ENCODE peak calls at places on chromosomes 5 and 9, in five cellular contexts. One of them, this sample, is unnamed.

GRCh38 chr5:170451764-170452365 is 52.0 kb upstream of the KCNIP1 start:
- DNase-seq in suprapubic skin: no peak
- DNase-seq in stomach: no peak
- DNase-seq in GM12891: no peak
- DNase-seq in GM12878: no peak
- DNase-seq in this sample: peak

GRCh38 chr5:34008721-34009120 is 871 bp upstream of the AMACR start:
- DNase-seq in suprapubic skin: no peak
- DNase-seq in stomach: no peak
- DNase-seq in GM12891: no peak
- DNase-seq in GM12878: no peak
- DNase-seq in this sample: no peak

GRCh38 chr5:57524661-57525060 is 42.0 kb upstream of the ACTBL2 start:
- DNase-seq in suprapubic skin: no peak
- DNase-seq in stomach: no peak
- DNase-seq in GM12891: no peak
- DNase-seq in GM12878: no peak
- DNase-seq in this sample: no peak

GRCh38 chr5:120463991-120464626 is at the start of gene PRR16:
- DNase-seq in suprapubic skin: peak
- DNase-seq in stomach: peak
- DNase-seq in GM12891: peak
- DNase-seq in GM12878: no peak
- DNase-seq in this sample: no peak

GRCh38 chr9:136662326-136662655 is 425 bp upstream of the EGFL7 start:
- DNase-seq in suprapubic skin: no peak
- DNase-seq in stomach: no peak
- DNase-seq in GM12891: no peak
- DNase-seq in GM12878: no peak
- DNase-seq in this sample: no peak

GRCh38 chr9:132404228-132404881 is 2.3 kb downstream of the TTF1 start:
- DNase-seq in suprapubic skin: no peak
- DNase-seq in stomach: no peak
- DNase-seq in GM12891: no peak
- DNase-seq in GM12878: no peak
- DNase-seq in this sample: no peak

GRCh38 chr9:129835860-129836223 is 584 bp downstream of the USP20 start:
- DNase-seq in suprapubic skin: no peak
- DNase-seq in stomach: no peak
- DNase-seq in GM12891: no peak
- DNase-seq in GM12878: no peak
- DNase-seq in this sample: no peak

GRCh38 chr9:121742923-121743322 is 91.5 kb downstream of the DAB2IP start:
- DNase-seq in suprapubic skin: no peak
- DNase-seq in stomach: no peak
- DNase-seq in GM12891: no peak
- DNase-seq in GM12878: no peak
- DNase-seq in this sample: no peak

GRCh38 chr5:124156408-124157027 is 589.9 kb downstream of the ZNF608 start:
- DNase-seq in suprapubic skin: no peak
- DNase-seq in stomach: no peak
- DNase-seq in GM12891: no peak
- DNase-seq in GM12878: no peak
- DNase-seq in this sample: no peak

GRCh38 chr5:150122158-150122510 is 33.5 kb downstream of the PDGFRB start:
- DNase-seq in suprapubic skin: no peak
- DNase-seq in stomach: peak
- DNase-seq in GM12891: peak
- DNase-seq in GM12878: no peak
- DNase-seq in this sample: no peak

GRCh38 chr9:36845844-36846243 is 188.2 kb downstream of the PAX5 start:
- DNase-seq in suprapubic skin: no peak
- DNase-seq in stomach: no peak
- DNase-seq in GM12891: no peak
- DNase-seq in GM12878: no peak
- DNase-seq in this sample: no peak

GRCh38 chr5:172791726-172792445 is 20.9 kb upstream of the DUSP1 start:
- DNase-seq in suprapubic skin: peak
- DNase-seq in stomach: no peak
- DNase-seq in GM12891: no peak
- DNase-seq in GM12878: no peak
- DNase-seq in this sample: no peak

GRCh38 chr5:78787763-78788162 is 139.2 kb upstream of the LHFPL2 start:
- DNase-seq in suprapubic skin: no peak
- DNase-seq in stomach: no peak
- DNase-seq in GM12891: no peak
- DNase-seq in GM12878: no peak
- DNase-seq in this sample: no peak

GRCh38 chr5:91381134-91381773 is 1.9 kb downstream of the ARRDC3 start:
- DNase-seq in suprapubic skin: no peak
- DNase-seq in stomach: no peak
- DNase-seq in GM12891: no peak
- DNase-seq in GM12878: no peak
- DNase-seq in this sample: no peak
- TF ChIP-seq POLR2AphosphoS5 in suprapubic skin: no peak
- TF ChIP-seq POLR2AphosphoS5 in stomach: no peak
- TF ChIP-seq POLR2AphosphoS5 in GM12891: no peak
- TF ChIP-seq POLR2AphosphoS5 in GM12878: peak
- TF ChIP-seq POLR2AphosphoS5 in this sample: no peak

DNA sequence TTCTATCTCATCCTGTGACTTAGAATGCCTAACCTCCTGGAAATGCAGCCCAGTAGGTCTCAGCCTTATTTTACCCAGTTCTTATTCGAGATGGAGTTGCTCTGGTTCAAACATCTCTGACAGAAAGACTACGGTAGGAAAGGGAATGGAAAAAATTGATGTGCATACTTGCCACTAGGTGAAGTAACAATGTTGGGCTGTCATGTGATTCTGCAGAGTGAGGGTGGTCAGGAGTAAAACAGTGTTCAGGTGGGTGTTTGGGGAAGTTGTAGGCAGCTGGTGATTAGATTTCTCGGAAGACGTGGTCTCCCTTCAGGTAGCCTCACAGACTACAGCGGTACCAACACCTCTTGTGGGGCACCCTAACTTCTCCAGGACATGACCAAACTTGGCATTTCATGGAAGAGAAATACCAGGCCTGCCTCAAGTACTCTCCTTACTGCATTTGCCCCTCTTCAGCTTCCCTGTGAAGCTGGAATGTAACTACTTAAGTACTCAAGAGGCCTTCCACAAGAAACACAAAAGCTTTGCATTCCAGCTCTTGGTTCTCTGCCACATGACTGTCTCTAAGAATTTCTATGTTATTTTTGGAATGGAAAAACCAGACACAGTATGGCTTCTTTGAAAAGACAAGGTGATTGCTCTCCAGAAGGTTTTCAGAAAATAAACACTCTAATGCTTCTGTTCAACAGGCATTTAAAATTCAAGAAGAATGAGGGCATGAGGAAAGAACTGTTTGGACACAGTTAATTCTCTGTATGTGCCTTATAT is 17.4 kb upstream of the ENTREP1 start:
- DNase-seq in suprapubic skin: no peak
- DNase-seq in stomach: no peak
- DNase-seq in GM12891: no peak
- DNase-seq in GM12878: no peak
- DNase-seq in this sample: no peak
- TF ChIP-seq POLR2AphosphoS5 in suprapubic skin: no peak
- TF ChIP-seq POLR2AphosphoS5 in stomach: no peak
- TF ChIP-seq POLR2AphosphoS5 in GM12891: no peak
- TF ChIP-seq POLR2AphosphoS5 in GM12878: no peak
- TF ChIP-seq POLR2AphosphoS5 in this sample: no peak

GRCh38 chr9:124349675-124350484 is 65.4 kb downstream of the PSMB7 start:
- DNase-seq in suprapubic skin: peak
- DNase-seq in stomach: no peak
- DNase-seq in GM12891: no peak
- DNase-seq in GM12878: no peak
- DNase-seq in this sample: no peak
- TF ChIP-seq POLR2AphosphoS5 in suprapubic skin: no peak
- TF ChIP-seq POLR2AphosphoS5 in stomach: no peak
- TF ChIP-seq POLR2AphosphoS5 in GM12891: peak
- TF ChIP-seq POLR2AphosphoS5 in GM12878: no peak
- TF ChIP-seq POLR2AphosphoS5 in this sample: no peak

DNA sequence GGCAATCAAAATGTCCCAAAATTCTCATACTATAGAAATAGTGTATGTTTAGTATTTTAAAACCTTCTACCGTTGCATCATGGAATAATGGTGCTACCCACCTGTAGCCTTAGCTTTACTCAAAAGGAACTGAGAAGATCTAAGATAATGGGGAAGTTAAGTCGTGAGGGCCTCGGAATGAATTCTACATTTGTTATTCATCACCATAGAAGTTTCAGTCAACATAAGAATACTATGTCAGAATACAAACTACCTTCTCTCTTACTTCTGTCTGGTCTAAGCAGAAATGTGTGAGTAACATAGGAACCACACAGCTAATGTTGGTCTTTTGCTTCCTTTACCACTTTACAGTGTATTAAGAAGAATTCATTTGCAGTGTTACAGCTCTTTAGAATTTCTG is 43.2 kb downstream of the RFK start:
- DNase-seq in suprapubic skin: no peak
- DNase-seq in stomach: no peak
- DNase-seq in GM12891: no peak
- DNase-seq in GM12878: no peak
- DNase-seq in this sample: no peak
- TF ChIP-seq POLR2AphosphoS5 in suprapubic skin: no peak
- TF ChIP-seq POLR2AphosphoS5 in stomach: no peak
- TF ChIP-seq POLR2AphosphoS5 in GM12891: no peak
- TF ChIP-seq POLR2AphosphoS5 in GM12878: no peak
- TF ChIP-seq POLR2AphosphoS5 in this sample: no peak

DNA sequence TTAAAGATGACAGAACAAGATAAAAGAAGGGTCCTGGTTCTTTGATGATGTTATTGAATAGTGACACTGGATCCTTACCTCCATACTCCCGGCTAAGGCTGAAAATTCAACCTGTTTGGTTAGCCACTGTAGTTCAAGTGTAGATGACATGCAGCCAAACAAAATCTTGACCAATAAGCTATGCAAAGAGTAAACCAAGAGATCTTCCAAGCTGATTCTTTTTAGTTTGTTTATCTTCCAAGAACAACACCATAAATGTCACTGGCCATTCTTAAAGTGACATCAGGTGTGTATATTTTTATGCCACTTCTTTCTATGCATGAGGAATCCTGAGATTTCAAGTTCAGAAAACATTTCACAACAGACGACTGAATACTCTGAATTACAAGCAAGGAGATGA is 141.5 kb upstream of the FST start:
- DNase-seq in suprapubic skin: no peak
- DNase-seq in stomach: no peak
- DNase-seq in GM12891: no peak
- DNase-seq in GM12878: no peak
- DNase-seq in this sample: no peak
- TF ChIP-seq POLR2AphosphoS5 in suprapubic skin: no peak
- TF ChIP-seq POLR2AphosphoS5 in stomach: no peak
- TF ChIP-seq POLR2AphosphoS5 in GM12891: no peak
- TF ChIP-seq POLR2AphosphoS5 in GM12878: no peak
- TF ChIP-seq POLR2AphosphoS5 in this sample: no peak

GRCh38 chr5:17189381-17190036 is 27.9 kb upstream of the BASP1 start:
- DNase-seq in suprapubic skin: peak
- DNase-seq in stomach: peak
- DNase-seq in GM12891: no peak
- DNase-seq in GM12878: peak
- DNase-seq in this sample: no peak
- TF ChIP-seq POLR2AphosphoS5 in suprapubic skin: no peak
- TF ChIP-seq POLR2AphosphoS5 in stomach: no peak
- TF ChIP-seq POLR2AphosphoS5 in GM12891: no peak
- TF ChIP-seq POLR2AphosphoS5 in GM12878: no peak
- TF ChIP-seq POLR2AphosphoS5 in this sample: no peak

DNA sequence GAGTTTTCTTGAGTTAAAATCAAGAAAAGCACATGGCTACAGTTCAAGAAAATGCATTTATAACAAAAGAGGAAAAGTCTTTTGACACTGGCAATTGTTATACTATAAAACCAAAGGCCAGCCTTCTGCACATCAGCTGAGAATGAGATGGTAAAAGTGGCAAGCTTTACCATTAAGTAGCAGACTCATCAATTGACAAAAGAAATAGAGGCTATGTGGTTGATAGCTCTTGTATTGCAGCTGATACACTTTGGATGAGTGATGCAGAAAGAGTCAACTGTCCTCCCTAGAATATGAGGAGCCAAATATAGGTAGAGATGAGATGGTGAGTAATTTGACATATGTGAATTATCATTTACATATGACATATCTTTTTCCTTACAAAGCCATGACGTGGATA is 1100.9 kb upstream of the CDH6 start:
- DNase-seq in suprapubic skin: no peak
- DNase-seq in stomach: no peak
- DNase-seq in GM12891: no peak
- DNase-seq in GM12878: no peak
- DNase-seq in this sample: no peak
- TF ChIP-seq POLR2AphosphoS5 in suprapubic skin: no peak
- TF ChIP-seq POLR2AphosphoS5 in stomach: no peak
- TF ChIP-seq POLR2AphosphoS5 in GM12891: no peak
- TF ChIP-seq POLR2AphosphoS5 in GM12878: no peak
- TF ChIP-seq POLR2AphosphoS5 in this sample: no peak

GRCh38 chr5:176541338-176542134 is 4.3 kb upstream of the RNF44 start:
- DNase-seq in suprapubic skin: no peak
- DNase-seq in stomach: peak
- DNase-seq in GM12891: no peak
- DNase-seq in GM12878: no peak
- DNase-seq in this sample: no peak
- TF ChIP-seq POLR2AphosphoS5 in suprapubic skin: no peak
- TF ChIP-seq POLR2AphosphoS5 in stomach: no peak
- TF ChIP-seq POLR2AphosphoS5 in GM12891: no peak
- TF ChIP-seq POLR2AphosphoS5 in GM12878: no peak
- TF ChIP-seq POLR2AphosphoS5 in this sample: peak

DNA sequence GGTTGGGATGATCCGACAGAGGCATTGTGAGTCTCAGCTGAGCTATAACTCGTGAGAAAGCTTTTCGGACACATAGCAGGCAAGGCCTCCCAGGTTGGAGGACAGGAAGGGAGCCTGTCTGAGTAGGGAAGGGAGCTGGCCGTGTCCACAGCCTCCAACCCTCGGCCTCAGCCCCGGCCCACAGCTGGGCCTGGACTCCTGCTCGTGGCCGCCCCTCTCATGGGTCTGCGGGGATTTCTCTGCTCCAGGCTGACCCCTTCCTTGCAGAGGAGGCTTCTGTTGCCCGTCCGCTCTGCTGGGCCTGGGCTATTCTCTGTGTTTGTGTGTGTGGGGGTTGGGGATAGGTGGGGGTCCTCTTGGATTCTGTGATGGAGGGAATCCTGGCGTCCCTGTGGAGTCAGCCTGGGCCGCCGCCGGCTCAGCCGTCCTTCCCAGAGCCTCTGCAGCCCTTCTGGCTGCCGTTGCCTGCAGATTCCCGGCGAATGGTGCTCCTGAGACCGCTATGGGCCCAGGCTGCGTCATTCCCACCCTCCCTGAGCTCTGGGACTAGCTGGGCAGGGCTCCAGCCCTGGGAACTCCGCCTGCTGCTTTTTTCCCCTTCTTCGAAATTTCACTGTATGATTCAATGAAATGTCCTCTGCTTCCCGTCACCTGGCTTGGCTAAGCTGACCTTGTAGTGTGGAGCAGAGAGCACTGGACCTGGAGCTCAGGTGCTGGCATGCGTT is 64.2 kb downstream of the FGF18 start:
- DNase-seq in suprapubic skin: no peak
- DNase-seq in stomach: no peak
- DNase-seq in GM12891: no peak
- DNase-seq in GM12878: no peak
- DNase-seq in this sample: no peak
- TF ChIP-seq POLR2AphosphoS5 in suprapubic skin: no peak
- TF ChIP-seq POLR2AphosphoS5 in stomach: peak
- TF ChIP-seq POLR2AphosphoS5 in GM12891: no peak
- TF ChIP-seq POLR2AphosphoS5 in GM12878: no peak
- TF ChIP-seq POLR2AphosphoS5 in this sample: no peak